ENCODE peak calls at places on chromosomes 4 and X, in six cellular contexts. One of them, this sample, is unnamed.

GRCh38 chr4:55499495-55499894 is 47.2 kb downstream of the CLOCK start:
- DNase-seq in WERI-Rb-1: no peak
- DNase-seq in psoas muscle: no peak
- DNase-seq in left lung: no peak
- DNase-seq in kidney: no peak
- DNase-seq in GM20000: no peak
- DNase-seq in this sample: no peak

GRCh38 chr4:159002950-159003349 is 99.9 kb upstream of the RAPGEF2 start:
- DNase-seq in left lung: no peak
- DNase-seq in psoas muscle: no peak
- DNase-seq in kidney: no peak
- DNase-seq in GM20000: no peak
- DNase-seq in WERI-Rb-1: no peak
- DNase-seq in this sample: no peak

GRCh38 chrX:36214924-36215323 is 295.4 kb downstream of the CFAP47 start:
- DNase-seq in psoas muscle: no peak
- DNase-seq in WERI-Rb-1: no peak
- DNase-seq in kidney: no peak
- DNase-seq in GM20000: no peak
- DNase-seq in left lung: no peak
- DNase-seq in this sample: no peak

GRCh38 chrX:140434347-140434746 is 70.5 kb downstream of the SOX3 start:
- DNase-seq in GM20000: no peak
- DNase-seq in kidney: no peak
- DNase-seq in left lung: no peak
- DNase-seq in WERI-Rb-1: no peak
- DNase-seq in psoas muscle: no peak
- DNase-seq in this sample: no peak

GRCh38 chr4:6017800-6018199 is 431 bp downstream of the C4orf50 start:
- DNase-seq in GM20000: no peak
- DNase-seq in WERI-Rb-1: no peak
- DNase-seq in left lung: no peak
- DNase-seq in psoas muscle: no peak
- DNase-seq in kidney: peak; percentile 37
- DNase-seq in this sample: no peak

GRCh38 chr4:113292371-113293042 is 243.1 kb downstream of the ANK2 start:
- DNase-seq in left lung: peak; percentile 65
- DNase-seq in psoas muscle: peak; percentile 54
- DNase-seq in WERI-Rb-1: peak; percentile 67
- DNase-seq in GM20000: no peak
- DNase-seq in kidney: peak; percentile 72
- DNase-seq in this sample: peak; percentile 72

GRCh38 chr4:121860121-121860520 is 10.2 kb downstream of the BBS7 start:
- DNase-seq in kidney: no peak
- DNase-seq in GM20000: no peak
- DNase-seq in psoas muscle: no peak
- DNase-seq in WERI-Rb-1: no peak
- DNase-seq in left lung: no peak
- DNase-seq in this sample: no peak

GRCh38 chr4:108166441-108167315 is 2.1 kb downstream of the LEF1 start:
- DNase-seq in GM20000: peak; percentile 80
- DNase-seq in kidney: peak; percentile 77
- DNase-seq in psoas muscle: no peak
- DNase-seq in left lung: peak; percentile 78
- DNase-seq in WERI-Rb-1: peak; percentile 43
- DNase-seq in this sample: peak; percentile 61

GRCh38 chr4:165325732-165326512 is 1.5 kb upstream of the MSMO1 start:
- DNase-seq in GM20000: no peak
- DNase-seq in kidney: no peak
- DNase-seq in psoas muscle: no peak
- DNase-seq in WERI-Rb-1: no peak
- DNase-seq in left lung: no peak
- DNase-seq in this sample: no peak

GRCh38 chr4:94338681-94339351 is 3.8 kb downstream of the HPGDS start:
- DNase-seq in kidney: no peak
- DNase-seq in WERI-Rb-1: no peak
- DNase-seq in psoas muscle: no peak
- DNase-seq in GM20000: peak; percentile 9
- DNase-seq in left lung: no peak
- DNase-seq in this sample: no peak

GRCh38 chr4:95761441-95761840 is 78.5 kb upstream of the PDHA2 start:
- DNase-seq in WERI-Rb-1: no peak
- DNase-seq in psoas muscle: no peak
- DNase-seq in kidney: no peak
- DNase-seq in left lung: no peak
- DNase-seq in GM20000: no peak
- DNase-seq in this sample: no peak

GRCh38 chr4:7771056-7771455 is 168.6 kb downstream of the AFAP1 start:
- DNase-seq in psoas muscle: no peak
- DNase-seq in kidney: no peak
- DNase-seq in GM20000: no peak
- DNase-seq in WERI-Rb-1: no peak
- DNase-seq in left lung: no peak
- DNase-seq in this sample: no peak

GRCh38 chrX:152876931-152877840 is 20.7 kb upstream of the ZNF185 start:
- DNase-seq in GM20000: no peak
- DNase-seq in kidney: no peak
- DNase-seq in psoas muscle: no peak
- DNase-seq in left lung: no peak
- DNase-seq in WERI-Rb-1: no peak
- DNase-seq in this sample: no peak

GRCh38 chr4:134390327-134390726 is 188.7 kb upstream of the PABPC4L start:
- DNase-seq in WERI-Rb-1: no peak
- DNase-seq in left lung: no peak
- DNase-seq in GM20000: no peak
- DNase-seq in psoas muscle: no peak
- DNase-seq in kidney: no peak
- DNase-seq in this sample: no peak

GRCh38 chr4:138632856-138633255 is 382.7 kb upstream of the NOCT start:
- DNase-seq in psoas muscle: no peak
- DNase-seq in left lung: no peak
- DNase-seq in kidney: no peak
- DNase-seq in GM20000: no peak
- DNase-seq in WERI-Rb-1: no peak
- DNase-seq in this sample: no peak

GRCh38 chr4:39476181-39476873 is 17.5 kb downstream of the LIAS start:
- DNase-seq in WERI-Rb-1: no peak
- DNase-seq in left lung: no peak
- DNase-seq in GM20000: no peak
- DNase-seq in psoas muscle: no peak
- DNase-seq in kidney: no peak
- DNase-seq in this sample: no peak

GRCh38 chr4:66991521-66991920 is 553.8 kb downstream of the CENPC start:
- DNase-seq in kidney: no peak
- DNase-seq in GM20000: no peak
- DNase-seq in WERI-Rb-1: no peak
- DNase-seq in psoas muscle: no peak
- DNase-seq in left lung: no peak
- DNase-seq in this sample: no peak

GRCh38 chr4:69025191-69025998 is 70.9 kb upstream of the UGT2B7 start:
- DNase-seq in psoas muscle: no peak
- DNase-seq in left lung: no peak
- DNase-seq in GM20000: no peak
- DNase-seq in WERI-Rb-1: peak; percentile 24
- DNase-seq in kidney: no peak
- DNase-seq in this sample: peak; percentile 25
- TF ChIP-seq CTCF in psoas muscle: no peak
- TF ChIP-seq CTCF in left lung: no peak
- TF ChIP-seq CTCF in GM20000: peak; percentile 43
- TF ChIP-seq CTCF in WERI-Rb-1: peak; percentile 73
- TF ChIP-seq CTCF in kidney: peak; percentile 27
- TF ChIP-seq CTCF in this sample: peak; percentile 67

DNA sequence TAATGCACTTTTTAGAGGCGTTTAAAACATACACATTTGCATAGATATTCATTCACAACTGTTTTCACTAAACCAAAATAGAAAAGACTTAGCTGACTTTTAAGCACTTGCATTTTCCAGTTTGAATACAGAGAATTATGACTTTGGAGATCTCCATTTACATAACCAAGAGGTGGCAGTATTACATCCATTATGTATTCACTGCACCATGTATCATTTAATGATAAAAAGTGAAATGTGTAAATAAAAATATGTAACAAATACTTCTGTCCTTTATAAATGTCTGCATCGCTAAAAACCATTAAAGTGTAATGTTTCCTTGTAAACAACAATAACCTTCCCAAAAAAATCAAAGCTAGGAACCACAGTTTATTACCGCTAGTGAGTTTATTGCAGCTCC is 413.2 kb downstream of the FGF13 start:
- DNase-seq in kidney: no peak
- DNase-seq in left lung: no peak
- DNase-seq in WERI-Rb-1: no peak
- DNase-seq in psoas muscle: no peak
- DNase-seq in GM20000: no peak
- DNase-seq in this sample: no peak
- TF ChIP-seq CTCF in kidney: no peak
- TF ChIP-seq CTCF in left lung: no peak
- TF ChIP-seq CTCF in WERI-Rb-1: no peak
- TF ChIP-seq CTCF in psoas muscle: peak; percentile 13
- TF ChIP-seq CTCF in GM20000: no peak
- TF ChIP-seq CTCF in this sample: no peak

DNA sequence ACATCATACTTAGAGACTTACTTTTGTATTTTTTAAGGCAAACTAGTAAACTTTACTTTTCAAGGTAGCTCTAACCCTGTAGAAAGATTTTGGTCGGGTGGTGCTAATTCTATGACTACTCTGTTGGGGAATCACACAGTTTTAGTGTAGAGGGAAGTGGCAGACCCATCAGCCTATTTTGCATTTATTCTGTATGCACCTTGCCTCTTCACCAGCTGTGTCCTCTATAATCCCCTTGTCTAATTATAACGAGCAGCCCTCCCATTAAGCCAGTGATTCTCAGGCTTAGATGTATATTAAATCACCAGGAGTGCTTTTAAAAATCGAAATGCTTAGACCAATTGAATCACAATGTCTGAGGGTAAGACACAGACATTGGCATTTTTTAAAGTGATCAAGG is 78.1 kb downstream of the GALNT7 start:
- DNase-seq in left lung: no peak
- DNase-seq in GM20000: peak; percentile 8
- DNase-seq in psoas muscle: no peak
- DNase-seq in WERI-Rb-1: peak; percentile 44
- DNase-seq in kidney: no peak
- DNase-seq in this sample: no peak
- TF ChIP-seq CTCF in left lung: no peak
- TF ChIP-seq CTCF in GM20000: no peak
- TF ChIP-seq CTCF in psoas muscle: no peak
- TF ChIP-seq CTCF in WERI-Rb-1: no peak
- TF ChIP-seq CTCF in kidney: no peak
- TF ChIP-seq CTCF in this sample: no peak

GRCh38 chrX:119419146-119419545 is 20.0 kb downstream of the SLC25A43 start:
- DNase-seq in GM20000: no peak
- DNase-seq in psoas muscle: no peak
- DNase-seq in left lung: no peak
- DNase-seq in kidney: no peak
- DNase-seq in WERI-Rb-1: no peak
- DNase-seq in this sample: no peak

GRCh38 chrX:119421306-119421705 is 22.2 kb downstream of the SLC25A43 start:
- DNase-seq in GM20000: no peak
- DNase-seq in left lung: no peak
- DNase-seq in psoas muscle: no peak
- DNase-seq in WERI-Rb-1: no peak
- DNase-seq in kidney: no peak
- DNase-seq in this sample: no peak

GRCh38 chrX:119417376-119417775 is 18.2 kb downstream of the SLC25A43 start:
- DNase-seq in GM20000: no peak
- DNase-seq in kidney: no peak
- DNase-seq in WERI-Rb-1: no peak
- DNase-seq in left lung: no peak
- DNase-seq in psoas muscle: no peak
- DNase-seq in this sample: no peak

GRCh38 chrX:119419898-119420297 is 20.8 kb downstream of the SLC25A43 start:
- DNase-seq in left lung: no peak
- DNase-seq in WERI-Rb-1: no peak
- DNase-seq in psoas muscle: no peak
- DNase-seq in kidney: no peak
- DNase-seq in GM20000: no peak
- DNase-seq in this sample: no peak

DNA sequence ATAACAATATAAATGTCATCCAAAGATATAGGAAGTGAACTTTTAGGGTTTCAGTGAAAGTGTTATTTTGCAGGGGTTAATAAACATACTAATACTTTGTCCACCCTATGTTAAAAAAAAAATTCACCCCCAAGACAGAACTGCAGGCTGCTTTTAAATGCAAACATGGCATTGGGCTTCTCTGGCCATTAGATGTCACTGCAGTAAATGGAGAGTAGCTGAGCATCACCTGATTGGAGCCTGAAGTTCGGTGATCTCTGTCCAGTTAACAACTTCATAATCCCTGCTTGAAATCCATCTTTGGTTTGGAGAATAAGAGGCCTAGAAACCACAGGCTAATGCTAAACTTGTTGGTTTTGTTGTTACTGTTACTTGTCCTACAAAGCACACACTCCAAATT is 18.7 kb downstream of the SLC25A43 start:
- DNase-seq in left lung: no peak
- DNase-seq in kidney: no peak
- DNase-seq in WERI-Rb-1: no peak
- DNase-seq in psoas muscle: no peak
- DNase-seq in GM20000: no peak
- DNase-seq in this sample: no peak
- TF ChIP-seq CTCF in left lung: no peak
- TF ChIP-seq CTCF in kidney: peak; percentile 35
- TF ChIP-seq CTCF in WERI-Rb-1: peak; percentile 39
- TF ChIP-seq CTCF in psoas muscle: no peak
- TF ChIP-seq CTCF in GM20000: no peak
- TF ChIP-seq CTCF in this sample: no peak

GRCh38 chr4:183110244-183110643 is 11.2 kb downstream of the WWC2 start:
- DNase-seq in WERI-Rb-1: no peak
- DNase-seq in left lung: no peak
- DNase-seq in psoas muscle: no peak
- DNase-seq in GM20000: no peak
- DNase-seq in kidney: no peak
- DNase-seq in this sample: no peak

GRCh38 chr4:183111452-183111885 is 12.4 kb downstream of the WWC2 start:
- DNase-seq in GM20000: no peak
- DNase-seq in left lung: no peak
- DNase-seq in WERI-Rb-1: no peak
- DNase-seq in kidney: no peak
- DNase-seq in psoas muscle: no peak
- DNase-seq in this sample: no peak

GRCh38 chr4:183105092-183105491 is 6.0 kb downstream of the WWC2 start:
- DNase-seq in left lung: no peak
- DNase-seq in WERI-Rb-1: no peak
- DNase-seq in psoas muscle: no peak
- DNase-seq in GM20000: no peak
- DNase-seq in kidney: no peak
- DNase-seq in this sample: no peak

GRCh38 chr4:183107891-183108459 is 8.9 kb downstream of the WWC2 start:
- DNase-seq in WERI-Rb-1: no peak
- DNase-seq in left lung: no peak
- DNase-seq in kidney: no peak
- DNase-seq in psoas muscle: no peak
- DNase-seq in GM20000: no peak
- DNase-seq in this sample: no peak

GRCh38 chr4:183106839-183107238 is 7.8 kb downstream of the WWC2 start:
- DNase-seq in kidney: no peak
- DNase-seq in left lung: no peak
- DNase-seq in psoas muscle: no peak
- DNase-seq in WERI-Rb-1: no peak
- DNase-seq in GM20000: no peak
- DNase-seq in this sample: no peak
- TF ChIP-seq CTCF in kidney: no peak
- TF ChIP-seq CTCF in left lung: no peak
- TF ChIP-seq CTCF in psoas muscle: no peak
- TF ChIP-seq CTCF in WERI-Rb-1: no peak
- TF ChIP-seq CTCF in GM20000: no peak
- TF ChIP-seq CTCF in this sample: no peak

GRCh38 chr4:76306882-76307669 is 543 bp downstream of the STBD1 start:
- DNase-seq in kidney: peak; percentile 84
- DNase-seq in GM20000: peak; percentile 40
- DNase-seq in left lung: peak; percentile 93
- DNase-seq in psoas muscle: peak; percentile 83
- DNase-seq in WERI-Rb-1: peak; percentile 68
- DNase-seq in this sample: peak; percentile 83
- TF ChIP-seq CTCF in kidney: peak; percentile 33
- TF ChIP-seq CTCF in GM20000: no peak
- TF ChIP-seq CTCF in left lung: no peak
- TF ChIP-seq CTCF in psoas muscle: peak; percentile 15
- TF ChIP-seq CTCF in WERI-Rb-1: peak; percentile 70
- TF ChIP-seq CTCF in this sample: peak; percentile 17

This sample was measured in glutamatergic neuron.